ENCODE peak calls at places on chromosomes 7 and 10, in five cellular contexts. U, C, D, G and R are unnamed samples.

GRCh38 chr10:113425596-113425995 is 127.3 kb upstream of the HABP2 start:
- DNase-seq in U (no peak), G (no peak), C (no peak), D (no peak), R (no peak)

GRCh38 chr10:113735913-113736312 is 15.6 kb upstream of the PLEKHS1 start:
- DNase-seq in G (peak), U (no peak), D (no peak), C (no peak), R (peak)

GRCh38 chr10:89793649-89794254 is 92.4 kb downstream of the KIF20B start:
- DNase-seq in G (peak), U (peak), C (no peak), D (no peak), R (peak)

GRCh38 chr7:136275794-136276193 is 298.6 kb upstream of the MTPN start:
- DNase-seq in U (no peak), D (no peak), G (no peak), C (no peak), R (no peak)

GRCh38 chr10:70856454-70856853 is 31.9 kb downstream of the PCBD1 start:
- DNase-seq in U (no peak), G (no peak), C (no peak), D (no peak), R (peak)

GRCh38 chr10:11178606-11179221 is 161.0 kb downstream of the CELF2 start:
- DNase-seq in C (peak), G (no peak), D (peak), U (no peak), R (peak)

GRCh38 chr10:120108941-120109340 is 216.4 kb downstream of the SEC23IP start:
- DNase-seq in D (no peak), C (no peak), G (no peak), U (no peak), R (no peak)

GRCh38 chr7:152086513-152086912 is 61.0 kb downstream of the GALNT11 start:
- DNase-seq in C (no peak), D (no peak), G (no peak), U (no peak), R (no peak)

GRCh38 chr7:1850111-1850975 is 180.3 kb downstream of the ELFN1 start:
- DNase-seq in C (peak), U (no peak), G (no peak), D (peak), R (no peak)

GRCh38 chr10:30384791-30385201 is 35.7 kb upstream of the MTPAP start:
- DNase-seq in U (peak), C (no peak), D (no peak), G (peak), R (peak)

GRCh38 chr7:82443801-82444219 is 233 bp upstream of the CACNA2D1 start:
- DNase-seq in U (peak), G (peak), C (peak), D (peak), R (peak)